ENCODE peak calls at places on chromosomes 4 and X, in five cellular contexts. One of them, this sample, is unnamed.

GRCh38 chr4:24840826-24841587 is 45.6 kb downstream of the SOD3 start:
- DNase-seq in spleen: no peak
- DNase-seq in HFF-Myc: no peak
- DNase-seq in nephron progenitor cell: no peak
- DNase-seq in WTC11: no peak
- DNase-seq in this sample: no peak

GRCh38 chr4:186029731-186030421 is 39.1 kb upstream of the TLR3 start:
- DNase-seq in nephron progenitor cell: peak
- DNase-seq in spleen: no peak
- DNase-seq in WTC11: peak
- DNase-seq in HFF-Myc: no peak
- DNase-seq in this sample: no peak

GRCh38 chrX:47595701-47596655 is 13.7 kb downstream of the TIMP1 start:
- DNase-seq in WTC11: no peak
- DNase-seq in nephron progenitor cell: no peak
- DNase-seq in spleen: no peak
- DNase-seq in HFF-Myc: no peak
- DNase-seq in this sample: no peak

GRCh38 chrX:110036162-110037033 is 33.5 kb downstream of the TMEM164 start:
- DNase-seq in spleen: no peak
- DNase-seq in WTC11: no peak
- DNase-seq in HFF-Myc: no peak
- DNase-seq in nephron progenitor cell: no peak
- DNase-seq in this sample: no peak

GRCh38 chr4:189845145-189845846 is 95.4 kb upstream of the FRG1 start:
- DNase-seq in nephron progenitor cell: no peak
- DNase-seq in spleen: no peak
- DNase-seq in HFF-Myc: no peak
- DNase-seq in WTC11: no peak
- DNase-seq in this sample: no peak

GRCh38 chr4:30720021-30720655 is at the start of gene PCDH7:
- DNase-seq in WTC11: peak
- DNase-seq in spleen: no peak
- DNase-seq in HFF-Myc: no peak
- DNase-seq in nephron progenitor cell: peak
- DNase-seq in this sample: peak

GRCh38 chr4:85807247-85807915 is 332.4 kb downstream of the ARHGAP24 start:
- DNase-seq in nephron progenitor cell: no peak
- DNase-seq in spleen: no peak
- DNase-seq in WTC11: no peak
- DNase-seq in HFF-Myc: no peak
- DNase-seq in this sample: no peak

GRCh38 chr4:145285928-145286327 is 105.5 kb upstream of the OTUD4 start:
- DNase-seq in nephron progenitor cell: no peak
- DNase-seq in spleen: no peak
- DNase-seq in WTC11: no peak
- DNase-seq in HFF-Myc: no peak
- DNase-seq in this sample: no peak

GRCh38 chr4:109077486-109077885 is 225.0 kb downstream of the COL25A1 start:
- DNase-seq in WTC11: no peak
- DNase-seq in HFF-Myc: no peak
- DNase-seq in spleen: no peak
- DNase-seq in nephron progenitor cell: no peak
- DNase-seq in this sample: no peak

GRCh38 chr4:173264960-173265281 is 69.2 kb downstream of the HMGB2 start:
- DNase-seq in nephron progenitor cell: no peak
- DNase-seq in WTC11: no peak
- DNase-seq in HFF-Myc: no peak
- DNase-seq in spleen: no peak
- DNase-seq in this sample: no peak

GRCh38 chrX:119981286-119982070 is 37.9 kb upstream of the NKAP start:
- DNase-seq in spleen: no peak
- DNase-seq in WTC11: peak
- DNase-seq in HFF-Myc: peak
- DNase-seq in nephron progenitor cell: peak
- DNase-seq in this sample: no peak

GRCh38 chr4:48692897-48693296 is 87.2 kb downstream of the FRYL start:
- DNase-seq in nephron progenitor cell: no peak
- DNase-seq in HFF-Myc: no peak
- DNase-seq in spleen: no peak
- DNase-seq in WTC11: no peak
- DNase-seq in this sample: no peak

GRCh38 chr4:28228575-28228974 is 1367.9 kb downstream of the STIM2 start:
- DNase-seq in spleen: no peak
- DNase-seq in HFF-Myc: peak
- DNase-seq in WTC11: no peak
- DNase-seq in nephron progenitor cell: no peak
- DNase-seq in this sample: no peak

GRCh38 chr4:94334962-94335361 is 7.7 kb downstream of the HPGDS start:
- DNase-seq in nephron progenitor cell: no peak
- DNase-seq in HFF-Myc: no peak
- DNase-seq in spleen: no peak
- DNase-seq in WTC11: no peak
- DNase-seq in this sample: no peak

GRCh38 chr4:20916106-20916505 is 215.8 kb downstream of the PACRGL start:
- DNase-seq in WTC11: no peak
- DNase-seq in nephron progenitor cell: no peak
- DNase-seq in HFF-Myc: no peak
- DNase-seq in spleen: no peak
- DNase-seq in this sample: no peak

GRCh38 chrX:54325077-54325476 is 32.8 kb downstream of the WNK3 start:
- DNase-seq in nephron progenitor cell: no peak
- DNase-seq in spleen: no peak
- DNase-seq in HFF-Myc: no peak
- DNase-seq in WTC11: no peak
- DNase-seq in this sample: no peak

GRCh38 chrX:73127700-73128241 is 48.5 kb upstream of the PABPC1L2A start:
- DNase-seq in nephron progenitor cell: no peak
- DNase-seq in WTC11: peak
- DNase-seq in spleen: peak
- DNase-seq in HFF-Myc: no peak
- DNase-seq in this sample: peak

GRCh38 chrX:86133761-86134160 is 14.5 kb upstream of the DACH2 start:
- DNase-seq in HFF-Myc: no peak
- DNase-seq in spleen: no peak
- DNase-seq in nephron progenitor cell: no peak
- DNase-seq in WTC11: no peak
- DNase-seq in this sample: no peak

GRCh38 chr4:184016742-184017668 is 111.9 kb downstream of the STOX2 start:
- DNase-seq in WTC11: no peak
- DNase-seq in spleen: no peak
- DNase-seq in HFF-Myc: no peak
- DNase-seq in nephron progenitor cell: no peak
- DNase-seq in this sample: no peak

GRCh38 chr4:83890231-83890630 is 354.3 kb downstream of the GPAT3 start:
- DNase-seq in spleen: no peak
- DNase-seq in nephron progenitor cell: no peak
- DNase-seq in WTC11: no peak
- DNase-seq in HFF-Myc: no peak
- DNase-seq in this sample: no peak

GRCh38 chr4:106323119-106323518 is 6.8 kb downstream of the AIMP1 start:
- DNase-seq in WTC11: no peak
- DNase-seq in spleen: no peak
- DNase-seq in HFF-Myc: no peak
- DNase-seq in nephron progenitor cell: no peak
- DNase-seq in this sample: no peak

GRCh38 chr4:188403272-188403671 is 264.0 kb downstream of the TRIML1 start:
- DNase-seq in spleen: no peak
- DNase-seq in nephron progenitor cell: no peak
- DNase-seq in WTC11: peak
- DNase-seq in HFF-Myc: no peak
- DNase-seq in this sample: no peak

GRCh38 chr4:26022346-26022891 is 108.4 kb downstream of the SMIM20 start:
- DNase-seq in HFF-Myc: no peak
- DNase-seq in spleen: no peak
- DNase-seq in WTC11: no peak
- DNase-seq in nephron progenitor cell: no peak
- DNase-seq in this sample: no peak

GRCh38 chrX:71251456-71251973 is 2.4 kb downstream of the ZMYM3 start:
- DNase-seq in HFF-Myc: no peak
- DNase-seq in nephron progenitor cell: no peak
- DNase-seq in WTC11: no peak
- DNase-seq in spleen: no peak
- DNase-seq in this sample: no peak

GRCh38 chrX:32451954-32452518 is 759.3 kb downstream of the DMD start:
- DNase-seq in spleen: no peak
- DNase-seq in WTC11: no peak
- DNase-seq in nephron progenitor cell: no peak
- DNase-seq in HFF-Myc: no peak
- DNase-seq in this sample: no peak

GRCh38 chr4:78481180-78481579 is 70.4 kb upstream of the ANXA3 start:
- DNase-seq in spleen: no peak
- DNase-seq in HFF-Myc: peak
- DNase-seq in nephron progenitor cell: no peak
- DNase-seq in WTC11: no peak
- DNase-seq in this sample: no peak

GRCh38 chr4:91058345-91058744 is 931.2 kb downstream of the CCSER1 start:
- DNase-seq in spleen: no peak
- DNase-seq in nephron progenitor cell: no peak
- DNase-seq in WTC11: no peak
- DNase-seq in HFF-Myc: no peak
- DNase-seq in this sample: no peak

GRCh38 chrX:139881130-139881529 is 51.7 kb downstream of the ATP11C start:
- DNase-seq in nephron progenitor cell: no peak
- DNase-seq in HFF-Myc: no peak
- DNase-seq in spleen: no peak
- DNase-seq in WTC11: no peak
- DNase-seq in this sample: no peak

GRCh38 chrX:31546130-31546529 is 474.3 kb upstream of the FTHL17 start:
- DNase-seq in nephron progenitor cell: no peak
- DNase-seq in WTC11: no peak
- DNase-seq in spleen: no peak
- DNase-seq in HFF-Myc: peak
- DNase-seq in this sample: no peak

GRCh38 chr4:111274060-111274459 is 651.2 kb upstream of the PITX2 start:
- DNase-seq in HFF-Myc: no peak
- DNase-seq in nephron progenitor cell: no peak
- DNase-seq in WTC11: no peak
- DNase-seq in spleen: no peak
- DNase-seq in this sample: no peak

DNA sequence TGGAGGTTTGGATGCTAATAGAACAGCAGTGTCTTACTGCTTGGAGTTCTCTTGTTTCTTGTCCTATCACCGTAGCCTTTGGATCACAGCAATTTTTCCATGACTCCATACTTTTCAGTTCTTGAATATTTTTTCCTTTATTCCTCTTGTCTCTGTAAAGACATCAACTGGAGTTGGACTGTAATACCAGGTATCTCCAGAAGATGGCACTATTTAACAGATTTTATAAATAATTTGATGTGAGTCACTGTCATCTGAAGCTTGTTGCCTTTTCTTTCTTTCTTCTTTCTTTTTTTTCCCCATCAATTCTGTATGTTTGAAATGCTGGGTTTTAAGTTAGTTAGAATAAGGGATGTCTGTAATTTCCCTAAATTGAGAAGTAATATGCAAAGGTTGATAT is 24.1 kb downstream of the HPRT1 start:
- DNase-seq in spleen: no peak
- DNase-seq in WTC11: no peak
- DNase-seq in nephron progenitor cell: no peak
- DNase-seq in HFF-Myc: peak
- DNase-seq in this sample: no peak
- TF ChIP-seq CTCF in spleen: peak
- TF ChIP-seq CTCF in WTC11: peak
- TF ChIP-seq CTCF in nephron progenitor cell: peak
- TF ChIP-seq CTCF in HFF-Myc: peak
- TF ChIP-seq CTCF in this sample: peak

GRCh38 chrX:12447448-12448154 is 309.3 kb downstream of the FRMPD4 start:
- DNase-seq in nephron progenitor cell: no peak
- DNase-seq in HFF-Myc: peak
- DNase-seq in spleen: no peak
- DNase-seq in WTC11: no peak
- DNase-seq in this sample: no peak
- TF ChIP-seq CTCF in nephron progenitor cell: no peak
- TF ChIP-seq CTCF in HFF-Myc: no peak
- TF ChIP-seq CTCF in spleen: no peak
- TF ChIP-seq CTCF in WTC11: no peak
- TF ChIP-seq CTCF in this sample: no peak

DNA sequence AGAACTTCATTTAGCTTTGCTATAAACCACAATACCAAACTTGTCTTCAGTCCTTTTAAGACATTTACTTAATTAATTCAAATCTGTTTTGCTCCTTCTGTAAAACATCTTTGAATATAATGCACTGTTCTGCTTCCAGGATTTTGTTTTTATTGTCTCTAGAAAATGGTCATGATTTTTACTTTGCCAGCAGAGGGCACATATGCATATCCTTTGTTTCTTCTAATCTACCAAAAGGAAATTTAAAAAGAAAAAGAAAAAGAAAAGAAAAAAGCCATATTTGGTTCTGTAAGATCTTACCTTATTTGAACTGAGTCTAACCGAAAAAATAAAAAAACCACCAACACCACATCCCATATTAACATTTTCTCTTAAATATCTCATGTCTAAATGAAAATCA is 101.9 kb upstream of the CCSER1 start:
- DNase-seq in nephron progenitor cell: no peak
- DNase-seq in HFF-Myc: no peak
- DNase-seq in WTC11: no peak
- DNase-seq in spleen: no peak
- DNase-seq in this sample: no peak
- TF ChIP-seq CTCF in nephron progenitor cell: peak
- TF ChIP-seq CTCF in HFF-Myc: no peak
- TF ChIP-seq CTCF in WTC11: no peak
- TF ChIP-seq CTCF in spleen: no peak
- TF ChIP-seq CTCF in this sample: peak

GRCh38 chr4:89254847-89255246 is 52.8 kb downstream of the GPRIN3 start:
- DNase-seq in HFF-Myc: peak
- DNase-seq in nephron progenitor cell: peak
- DNase-seq in WTC11: no peak
- DNase-seq in spleen: no peak
- DNase-seq in this sample: peak

GRCh38 chr4:89251396-89251795 is 56.2 kb downstream of the GPRIN3 start:
- DNase-seq in spleen: no peak
- DNase-seq in nephron progenitor cell: no peak
- DNase-seq in HFF-Myc: no peak
- DNase-seq in WTC11: no peak
- DNase-seq in this sample: no peak

GRCh38 chr4:89253306-89253705 is 54.3 kb downstream of the GPRIN3 start:
- DNase-seq in HFF-Myc: no peak
- DNase-seq in WTC11: no peak
- DNase-seq in nephron progenitor cell: no peak
- DNase-seq in spleen: no peak
- DNase-seq in this sample: no peak

GRCh38 chr4:89256203-89256800 is 51.3 kb downstream of the GPRIN3 start:
- DNase-seq in HFF-Myc: no peak
- DNase-seq in spleen: no peak
- DNase-seq in nephron progenitor cell: no peak
- DNase-seq in WTC11: no peak
- DNase-seq in this sample: no peak

DNA sequence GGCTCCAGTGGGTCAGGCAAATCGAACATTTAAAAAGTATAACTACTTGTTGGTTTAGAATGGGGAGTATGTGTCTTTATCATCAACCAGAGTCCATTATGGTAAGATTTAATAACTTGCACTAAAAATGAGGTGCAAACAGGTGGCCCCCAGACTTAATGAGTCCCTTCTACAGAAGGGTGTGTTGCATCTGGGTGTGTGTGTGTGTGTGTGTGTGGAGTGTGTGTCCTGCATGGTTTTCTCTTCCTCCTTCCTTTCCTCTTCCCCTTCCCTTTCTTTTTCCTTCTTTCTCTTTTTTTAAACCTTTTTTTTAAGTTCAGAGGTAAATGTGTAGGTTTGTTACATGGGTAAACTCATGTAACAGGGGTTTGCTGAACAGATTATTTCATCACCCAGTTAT is 53.7 kb downstream of the GPRIN3 start:
- DNase-seq in spleen: no peak
- DNase-seq in HFF-Myc: no peak
- DNase-seq in WTC11: no peak
- DNase-seq in nephron progenitor cell: no peak
- DNase-seq in this sample: no peak
- TF ChIP-seq CTCF in spleen: no peak
- TF ChIP-seq CTCF in HFF-Myc: no peak
- TF ChIP-seq CTCF in WTC11: no peak
- TF ChIP-seq CTCF in nephron progenitor cell: no peak
- TF ChIP-seq CTCF in this sample: no peak

This sample was measured in endothelial cell.